ENCODE peak calls at places on chromosome 18, in six cellular contexts. A, K, H, Y, T and O are unnamed samples.

GRCh38 chr18:58161659-58162058 is 117.6 kb downstream of the NEDD4L start:
- DNase-seq in K (no peak), Y (no peak), T (no peak), H (no peak), A (no peak), O (no peak)

GRCh38 chr18:74412106-74412880 is 44.8 kb downstream of the DIPK1C start:
- DNase-seq in K (no peak), T (no peak), A (no peak), H (no peak), Y (no peak), O (no peak)

GRCh38 chr18:24266124-24266523 is 127.3 kb downstream of the CABYR start:
- DNase-seq in T (no peak), A (no peak), Y (no peak), H (no peak), K (no peak), O (no peak)

GRCh38 chr18:29164020-29164706 is 987.2 kb upstream of the CDH2 start:
- DNase-seq in A (no peak), T (no peak), H (no peak), Y (no peak), K (peak; percentile 90), O (no peak)

GRCh38 chr18:68705119-68705518 is 9.8 kb downstream of the TMX3 start:
- DNase-seq in Y (no peak), K (no peak), H (no peak), T (peak; percentile 8), A (no peak), O (no peak)

GRCh38 chr18:63003899-63004298 is 288.6 kb downstream of the PHLPP1 start:
- DNase-seq in Y (no peak), K (no peak), A (no peak), H (no peak), T (no peak), O (no peak)

GRCh38 chr18:5756823-5757222 is 138.5 kb downstream of the TMEM200C start:
- DNase-seq in T (no peak), K (no peak), A (no peak), H (no peak), Y (no peak), O (no peak)

GRCh38 chr18:48159816-48160215 is 229.4 kb upstream of the SMAD2 start:
- DNase-seq in K (no peak), T (no peak), H (no peak), Y (no peak), A (no peak), O (no peak)

GRCh38 chr18:25446972-25447371 is 95.0 kb upstream of the ZNF521 start:
- DNase-seq in A (no peak), T (no peak), K (no peak), Y (no peak), H (no peak), O (no peak)